ENCODE peak calls at places on chromosomes 1 and 21, in ten cellular contexts. One of them, this sample, is unnamed.

GRCh38 chr1:87888456-87888855 is 559.8 kb downstream of the LMO4 start:
- DNase-seq in C1 segment of cervical spinal cord: no peak
- DNase-seq in ecto neural progenitor cell: no peak
- DNase-seq in NCI-H748 treated with DMSO at 0.1 percent for 48 hours: no peak
- DNase-seq in esophagus squamous epithelium: no peak
- DNase-seq in AG08396: no peak
- DNase-seq in stromal cell of bone marrow: no peak
- DNase-seq in activated CD4-positive, alpha-beta T cell treated with anti-CD3 and anti-CD28 coated beads for 4 hours: no peak
- DNase-seq in stimulated activated CD8-positive, alpha-beta memory T cell treated with anti-CD3 and anti-CD28 coated beads, Interleukin-7, amount 100 ng/mL, for 1 hour: no peak
- DNase-seq in fibroblast of lung: peak; percentile 38
- DNase-seq in this sample: peak; percentile 17

GRCh38 chr21:38809170-38809878 is 3.6 kb downstream of the ETS2 start:
- DNase-seq in stromal cell of bone marrow: no peak
- DNase-seq in NCI-H748 treated with DMSO at 0.1 percent for 48 hours: no peak
- DNase-seq in activated CD4-positive, alpha-beta T cell treated with anti-CD3 and anti-CD28 coated beads for 4 hours: no peak
- DNase-seq in C1 segment of cervical spinal cord: no peak
- DNase-seq in esophagus squamous epithelium: no peak
- DNase-seq in AG08396: no peak
- DNase-seq in fibroblast of lung: no peak
- DNase-seq in stimulated activated CD8-positive, alpha-beta memory T cell treated with anti-CD3 and anti-CD28 coated beads, Interleukin-7, amount 100 ng/mL, for 1 hour: no peak
- DNase-seq in ecto neural progenitor cell: no peak
- DNase-seq in this sample: no peak

GRCh38 chr1:198904356-198904755 is 265.5 kb downstream of the PTPRC start:
- DNase-seq in activated CD4-positive, alpha-beta T cell treated with anti-CD3 and anti-CD28 coated beads for 4 hours: no peak
- DNase-seq in C1 segment of cervical spinal cord: no peak
- DNase-seq in NCI-H748 treated with DMSO at 0.1 percent for 48 hours: no peak
- DNase-seq in fibroblast of lung: peak; percentile 59
- DNase-seq in stimulated activated CD8-positive, alpha-beta memory T cell treated with anti-CD3 and anti-CD28 coated beads, Interleukin-7, amount 100 ng/mL, for 1 hour: no peak
- DNase-seq in ecto neural progenitor cell: no peak
- DNase-seq in stromal cell of bone marrow: no peak
- DNase-seq in esophagus squamous epithelium: no peak
- DNase-seq in AG08396: no peak
- DNase-seq in this sample: no peak

GRCh38 chr1:201673093-201673492 is 134.2 kb downstream of the NAV1 start:
- DNase-seq in fibroblast of lung: no peak
- DNase-seq in C1 segment of cervical spinal cord: no peak
- DNase-seq in esophagus squamous epithelium: no peak
- DNase-seq in activated CD4-positive, alpha-beta T cell treated with anti-CD3 and anti-CD28 coated beads for 4 hours: no peak
- DNase-seq in ecto neural progenitor cell: no peak
- DNase-seq in stimulated activated CD8-positive, alpha-beta memory T cell treated with anti-CD3 and anti-CD28 coated beads, Interleukin-7, amount 100 ng/mL, for 1 hour: no peak
- DNase-seq in NCI-H748 treated with DMSO at 0.1 percent for 48 hours: no peak
- DNase-seq in stromal cell of bone marrow: no peak
- DNase-seq in AG08396: no peak
- DNase-seq in this sample: no peak

GRCh38 chr1:244865028-244865371 is 657 bp upstream of the HNRNPU start:
- DNase-seq in ecto neural progenitor cell: no peak
- DNase-seq in fibroblast of lung: peak; percentile 37
- DNase-seq in stimulated activated CD8-positive, alpha-beta memory T cell treated with anti-CD3 and anti-CD28 coated beads, Interleukin-7, amount 100 ng/mL, for 1 hour: no peak
- DNase-seq in C1 segment of cervical spinal cord: peak; percentile 36
- DNase-seq in stromal cell of bone marrow: no peak
- DNase-seq in NCI-H748 treated with DMSO at 0.1 percent for 48 hours: peak; percentile 49
- DNase-seq in activated CD4-positive, alpha-beta T cell treated with anti-CD3 and anti-CD28 coated beads for 4 hours: peak; percentile 30
- DNase-seq in esophagus squamous epithelium: peak; percentile 7
- DNase-seq in AG08396: peak; percentile 9
- DNase-seq in this sample: peak; percentile 65

GRCh38 chr1:240217398-240217797 is 125.7 kb downstream of the FMN2 start:
- DNase-seq in stromal cell of bone marrow: no peak
- DNase-seq in NCI-H748 treated with DMSO at 0.1 percent for 48 hours: no peak
- DNase-seq in activated CD4-positive, alpha-beta T cell treated with anti-CD3 and anti-CD28 coated beads for 4 hours: no peak
- DNase-seq in fibroblast of lung: no peak
- DNase-seq in C1 segment of cervical spinal cord: no peak
- DNase-seq in ecto neural progenitor cell: no peak
- DNase-seq in stimulated activated CD8-positive, alpha-beta memory T cell treated with anti-CD3 and anti-CD28 coated beads, Interleukin-7, amount 100 ng/mL, for 1 hour: no peak
- DNase-seq in AG08396: no peak
- DNase-seq in esophagus squamous epithelium: no peak
- DNase-seq in this sample: no peak

GRCh38 chr1:228983661-228984060 is 248.4 kb downstream of the RHOU start:
- DNase-seq in stromal cell of bone marrow: no peak
- DNase-seq in fibroblast of lung: no peak
- DNase-seq in activated CD4-positive, alpha-beta T cell treated with anti-CD3 and anti-CD28 coated beads for 4 hours: no peak
- DNase-seq in ecto neural progenitor cell: no peak
- DNase-seq in AG08396: no peak
- DNase-seq in NCI-H748 treated with DMSO at 0.1 percent for 48 hours: no peak
- DNase-seq in esophagus squamous epithelium: no peak
- DNase-seq in C1 segment of cervical spinal cord: no peak
- DNase-seq in stimulated activated CD8-positive, alpha-beta memory T cell treated with anti-CD3 and anti-CD28 coated beads, Interleukin-7, amount 100 ng/mL, for 1 hour: no peak
- DNase-seq in this sample: no peak

GRCh38 chr1:172699695-172700094 is 40.8 kb downstream of the FASLG start:
- DNase-seq in ecto neural progenitor cell: no peak
- DNase-seq in AG08396: no peak
- DNase-seq in fibroblast of lung: peak; percentile 20
- DNase-seq in stimulated activated CD8-positive, alpha-beta memory T cell treated with anti-CD3 and anti-CD28 coated beads, Interleukin-7, amount 100 ng/mL, for 1 hour: no peak
- DNase-seq in stromal cell of bone marrow: no peak
- DNase-seq in activated CD4-positive, alpha-beta T cell treated with anti-CD3 and anti-CD28 coated beads for 4 hours: peak; percentile 30
- DNase-seq in NCI-H748 treated with DMSO at 0.1 percent for 48 hours: no peak
- DNase-seq in esophagus squamous epithelium: no peak
- DNase-seq in C1 segment of cervical spinal cord: no peak
- DNase-seq in this sample: no peak

GRCh38 chr1:93617670-93618488 is 63.8 kb downstream of the BCAR3 start:
- DNase-seq in C1 segment of cervical spinal cord: no peak
- DNase-seq in AG08396: no peak
- DNase-seq in stromal cell of bone marrow: no peak
- DNase-seq in esophagus squamous epithelium: no peak
- DNase-seq in stimulated activated CD8-positive, alpha-beta memory T cell treated with anti-CD3 and anti-CD28 coated beads, Interleukin-7, amount 100 ng/mL, for 1 hour: no peak
- DNase-seq in fibroblast of lung: no peak
- DNase-seq in NCI-H748 treated with DMSO at 0.1 percent for 48 hours: no peak
- DNase-seq in ecto neural progenitor cell: no peak
- DNase-seq in activated CD4-positive, alpha-beta T cell treated with anti-CD3 and anti-CD28 coated beads for 4 hours: no peak
- DNase-seq in this sample: no peak

GRCh38 chr1:12654004-12654567 is 10.2 kb downstream of the AADACL4 start:
- DNase-seq in AG08396: no peak
- DNase-seq in ecto neural progenitor cell: no peak
- DNase-seq in C1 segment of cervical spinal cord: no peak
- DNase-seq in esophagus squamous epithelium: no peak
- DNase-seq in activated CD4-positive, alpha-beta T cell treated with anti-CD3 and anti-CD28 coated beads for 4 hours: no peak
- DNase-seq in fibroblast of lung: peak; percentile 45
- DNase-seq in stromal cell of bone marrow: no peak
- DNase-seq in stimulated activated CD8-positive, alpha-beta memory T cell treated with anti-CD3 and anti-CD28 coated beads, Interleukin-7, amount 100 ng/mL, for 1 hour: no peak
- DNase-seq in NCI-H748 treated with DMSO at 0.1 percent for 48 hours: no peak
- DNase-seq in this sample: no peak

GRCh38 chr1:107637101-107637500 is 327.9 kb downstream of the VAV3 start:
- DNase-seq in AG08396: no peak
- DNase-seq in fibroblast of lung: peak; percentile 52
- DNase-seq in esophagus squamous epithelium: no peak
- DNase-seq in ecto neural progenitor cell: no peak
- DNase-seq in C1 segment of cervical spinal cord: no peak
- DNase-seq in NCI-H748 treated with DMSO at 0.1 percent for 48 hours: no peak
- DNase-seq in activated CD4-positive, alpha-beta T cell treated with anti-CD3 and anti-CD28 coated beads for 4 hours: no peak
- DNase-seq in stimulated activated CD8-positive, alpha-beta memory T cell treated with anti-CD3 and anti-CD28 coated beads, Interleukin-7, amount 100 ng/mL, for 1 hour: no peak
- DNase-seq in stromal cell of bone marrow: no peak
- DNase-seq in this sample: no peak

GRCh38 chr1:22638476-22639234 is 2.2 kb downstream of the C1QA start:
- DNase-seq in NCI-H748 treated with DMSO at 0.1 percent for 48 hours: no peak
- DNase-seq in stromal cell of bone marrow: no peak
- DNase-seq in fibroblast of lung: no peak
- DNase-seq in esophagus squamous epithelium: no peak
- DNase-seq in AG08396: no peak
- DNase-seq in stimulated activated CD8-positive, alpha-beta memory T cell treated with anti-CD3 and anti-CD28 coated beads, Interleukin-7, amount 100 ng/mL, for 1 hour: no peak
- DNase-seq in activated CD4-positive, alpha-beta T cell treated with anti-CD3 and anti-CD28 coated beads for 4 hours: no peak
- DNase-seq in C1 segment of cervical spinal cord: no peak
- DNase-seq in ecto neural progenitor cell: no peak
- DNase-seq in this sample: no peak

GRCh38 chr1:67053535-67053784 is 488 bp downstream of the SLC35D1 start:
- DNase-seq in AG08396: peak; percentile 82
- DNase-seq in esophagus squamous epithelium: no peak
- DNase-seq in stromal cell of bone marrow: peak; percentile 37
- DNase-seq in ecto neural progenitor cell: peak; percentile 80
- DNase-seq in C1 segment of cervical spinal cord: peak; percentile 65
- DNase-seq in stimulated activated CD8-positive, alpha-beta memory T cell treated with anti-CD3 and anti-CD28 coated beads, Interleukin-7, amount 100 ng/mL, for 1 hour: no peak
- DNase-seq in fibroblast of lung: no peak
- DNase-seq in activated CD4-positive, alpha-beta T cell treated with anti-CD3 and anti-CD28 coated beads for 4 hours: no peak
- DNase-seq in NCI-H748 treated with DMSO at 0.1 percent for 48 hours: no peak
- DNase-seq in this sample: peak; percentile 49

GRCh38 chr1:182962554-182963115 is 9.7 kb upstream of the SHCBP1L start:
- DNase-seq in fibroblast of lung: peak; percentile 89
- DNase-seq in stimulated activated CD8-positive, alpha-beta memory T cell treated with anti-CD3 and anti-CD28 coated beads, Interleukin-7, amount 100 ng/mL, for 1 hour: no peak
- DNase-seq in AG08396: peak; percentile 91
- DNase-seq in ecto neural progenitor cell: peak; percentile 76
- DNase-seq in esophagus squamous epithelium: peak; percentile 16
- DNase-seq in C1 segment of cervical spinal cord: no peak
- DNase-seq in NCI-H748 treated with DMSO at 0.1 percent for 48 hours: peak; percentile 33
- DNase-seq in activated CD4-positive, alpha-beta T cell treated with anti-CD3 and anti-CD28 coated beads for 4 hours: no peak
- DNase-seq in stromal cell of bone marrow: peak; percentile 86
- DNase-seq in this sample: peak; percentile 92

GRCh38 chr1:225418059-225418458 is 9.8 kb downstream of the LBR start:
- DNase-seq in C1 segment of cervical spinal cord: no peak
- DNase-seq in activated CD4-positive, alpha-beta T cell treated with anti-CD3 and anti-CD28 coated beads for 4 hours: no peak
- DNase-seq in esophagus squamous epithelium: no peak
- DNase-seq in ecto neural progenitor cell: no peak
- DNase-seq in stromal cell of bone marrow: no peak
- DNase-seq in stimulated activated CD8-positive, alpha-beta memory T cell treated with anti-CD3 and anti-CD28 coated beads, Interleukin-7, amount 100 ng/mL, for 1 hour: no peak
- DNase-seq in AG08396: no peak
- DNase-seq in NCI-H748 treated with DMSO at 0.1 percent for 48 hours: no peak
- DNase-seq in fibroblast of lung: no peak
- DNase-seq in this sample: no peak

GRCh38 chr1:174883361-174883760 is 116.4 kb upstream of the CACYBP start:
- DNase-seq in ecto neural progenitor cell: no peak
- DNase-seq in fibroblast of lung: peak; percentile 61
- DNase-seq in stimulated activated CD8-positive, alpha-beta memory T cell treated with anti-CD3 and anti-CD28 coated beads, Interleukin-7, amount 100 ng/mL, for 1 hour: no peak
- DNase-seq in C1 segment of cervical spinal cord: no peak
- DNase-seq in AG08396: peak; percentile 26
- DNase-seq in esophagus squamous epithelium: no peak
- DNase-seq in activated CD4-positive, alpha-beta T cell treated with anti-CD3 and anti-CD28 coated beads for 4 hours: no peak
- DNase-seq in stromal cell of bone marrow: peak; percentile 13
- DNase-seq in NCI-H748 treated with DMSO at 0.1 percent for 48 hours: no peak
- DNase-seq in this sample: peak; percentile 64

GRCh38 chr1:41102208-41102607 is 80.7 kb upstream of the SLFNL1 start:
- DNase-seq in stromal cell of bone marrow: peak; percentile 97
- DNase-seq in ecto neural progenitor cell: no peak
- DNase-seq in AG08396: peak; percentile 67
- DNase-seq in C1 segment of cervical spinal cord: no peak
- DNase-seq in esophagus squamous epithelium: no peak
- DNase-seq in stimulated activated CD8-positive, alpha-beta memory T cell treated with anti-CD3 and anti-CD28 coated beads, Interleukin-7, amount 100 ng/mL, for 1 hour: no peak
- DNase-seq in NCI-H748 treated with DMSO at 0.1 percent for 48 hours: no peak
- DNase-seq in activated CD4-positive, alpha-beta T cell treated with anti-CD3 and anti-CD28 coated beads for 4 hours: no peak
- DNase-seq in fibroblast of lung: peak; percentile 98
- DNase-seq in this sample: peak; percentile 86

GRCh38 chr1:188769181-188769580 is 1708.5 kb downstream of the BRINP3 start:
- DNase-seq in fibroblast of lung: no peak
- DNase-seq in C1 segment of cervical spinal cord: no peak
- DNase-seq in AG08396: no peak
- DNase-seq in ecto neural progenitor cell: peak; percentile 62
- DNase-seq in activated CD4-positive, alpha-beta T cell treated with anti-CD3 and anti-CD28 coated beads for 4 hours: no peak
- DNase-seq in NCI-H748 treated with DMSO at 0.1 percent for 48 hours: no peak
- DNase-seq in esophagus squamous epithelium: no peak
- DNase-seq in stromal cell of bone marrow: no peak
- DNase-seq in stimulated activated CD8-positive, alpha-beta memory T cell treated with anti-CD3 and anti-CD28 coated beads, Interleukin-7, amount 100 ng/mL, for 1 hour: no peak
- DNase-seq in this sample: no peak

GRCh38 chr1:245070836-245071615 is 83.8 kb upstream of the KIF26B start:
- DNase-seq in stimulated activated CD8-positive, alpha-beta memory T cell treated with anti-CD3 and anti-CD28 coated beads, Interleukin-7, amount 100 ng/mL, for 1 hour: no peak
- DNase-seq in activated CD4-positive, alpha-beta T cell treated with anti-CD3 and anti-CD28 coated beads for 4 hours: no peak
- DNase-seq in AG08396: no peak
- DNase-seq in esophagus squamous epithelium: no peak
- DNase-seq in C1 segment of cervical spinal cord: no peak
- DNase-seq in fibroblast of lung: no peak
- DNase-seq in ecto neural progenitor cell: no peak
- DNase-seq in stromal cell of bone marrow: no peak
- DNase-seq in NCI-H748 treated with DMSO at 0.1 percent for 48 hours: no peak
- DNase-seq in this sample: no peak

GRCh38 chr21:43611598-43612369 is 47.5 kb downstream of the HSF2BP start:
- DNase-seq in esophagus squamous epithelium: no peak
- DNase-seq in fibroblast of lung: no peak
- DNase-seq in activated CD4-positive, alpha-beta T cell treated with anti-CD3 and anti-CD28 coated beads for 4 hours: no peak
- DNase-seq in AG08396: peak; percentile 72
- DNase-seq in stromal cell of bone marrow: no peak
- DNase-seq in C1 segment of cervical spinal cord: no peak
- DNase-seq in NCI-H748 treated with DMSO at 0.1 percent for 48 hours: peak; percentile 10
- DNase-seq in stimulated activated CD8-positive, alpha-beta memory T cell treated with anti-CD3 and anti-CD28 coated beads, Interleukin-7, amount 100 ng/mL, for 1 hour: no peak
- DNase-seq in ecto neural progenitor cell: peak; percentile 76
- DNase-seq in this sample: peak; percentile 56

GRCh38 chr1:156499194-156499702 is 1.3 kb downstream of the MEF2D start:
- DNase-seq in esophagus squamous epithelium: no peak
- DNase-seq in stromal cell of bone marrow: no peak
- DNase-seq in C1 segment of cervical spinal cord: no peak
- DNase-seq in stimulated activated CD8-positive, alpha-beta memory T cell treated with anti-CD3 and anti-CD28 coated beads, Interleukin-7, amount 100 ng/mL, for 1 hour: no peak
- DNase-seq in activated CD4-positive, alpha-beta T cell treated with anti-CD3 and anti-CD28 coated beads for 4 hours: no peak
- DNase-seq in NCI-H748 treated with DMSO at 0.1 percent for 48 hours: no peak
- DNase-seq in AG08396: no peak
- DNase-seq in fibroblast of lung: no peak
- DNase-seq in ecto neural progenitor cell: no peak
- DNase-seq in this sample: no peak

GRCh38 chr1:35623832-35624231 is 17.5 kb downstream of the PSMB2 start:
- DNase-seq in C1 segment of cervical spinal cord: no peak
- DNase-seq in stromal cell of bone marrow: no peak
- DNase-seq in AG08396: no peak
- DNase-seq in ecto neural progenitor cell: no peak
- DNase-seq in fibroblast of lung: no peak
- DNase-seq in esophagus squamous epithelium: no peak
- DNase-seq in NCI-H748 treated with DMSO at 0.1 percent for 48 hours: no peak
- DNase-seq in activated CD4-positive, alpha-beta T cell treated with anti-CD3 and anti-CD28 coated beads for 4 hours: no peak
- DNase-seq in stimulated activated CD8-positive, alpha-beta memory T cell treated with anti-CD3 and anti-CD28 coated beads, Interleukin-7, amount 100 ng/mL, for 1 hour: no peak
- DNase-seq in this sample: no peak

GRCh38 chr1:229651546-229651945 is 25.5 kb downstream of the URB2 start:
- DNase-seq in stromal cell of bone marrow: no peak
- DNase-seq in stimulated activated CD8-positive, alpha-beta memory T cell treated with anti-CD3 and anti-CD28 coated beads, Interleukin-7, amount 100 ng/mL, for 1 hour: no peak
- DNase-seq in fibroblast of lung: no peak
- DNase-seq in esophagus squamous epithelium: no peak
- DNase-seq in activated CD4-positive, alpha-beta T cell treated with anti-CD3 and anti-CD28 coated beads for 4 hours: no peak
- DNase-seq in NCI-H748 treated with DMSO at 0.1 percent for 48 hours: no peak
- DNase-seq in C1 segment of cervical spinal cord: no peak
- DNase-seq in ecto neural progenitor cell: no peak
- DNase-seq in AG08396: no peak
- DNase-seq in this sample: no peak

GRCh38 chr1:24771574-24771973 is 26.3 kb downstream of the CLIC4 start:
- DNase-seq in stromal cell of bone marrow: no peak
- DNase-seq in stimulated activated CD8-positive, alpha-beta memory T cell treated with anti-CD3 and anti-CD28 coated beads, Interleukin-7, amount 100 ng/mL, for 1 hour: no peak
- DNase-seq in esophagus squamous epithelium: no peak
- DNase-seq in NCI-H748 treated with DMSO at 0.1 percent for 48 hours: no peak
- DNase-seq in AG08396: no peak
- DNase-seq in ecto neural progenitor cell: no peak
- DNase-seq in fibroblast of lung: no peak
- DNase-seq in C1 segment of cervical spinal cord: no peak
- DNase-seq in activated CD4-positive, alpha-beta T cell treated with anti-CD3 and anti-CD28 coated beads for 4 hours: no peak
- DNase-seq in this sample: no peak

GRCh38 chr1:235315735-235316134 is 12.2 kb downstream of the ARID4B start:
- DNase-seq in NCI-H748 treated with DMSO at 0.1 percent for 48 hours: no peak
- DNase-seq in C1 segment of cervical spinal cord: no peak
- DNase-seq in stromal cell of bone marrow: no peak
- DNase-seq in esophagus squamous epithelium: no peak
- DNase-seq in AG08396: no peak
- DNase-seq in fibroblast of lung: no peak
- DNase-seq in ecto neural progenitor cell: no peak
- DNase-seq in stimulated activated CD8-positive, alpha-beta memory T cell treated with anti-CD3 and anti-CD28 coated beads, Interleukin-7, amount 100 ng/mL, for 1 hour: no peak
- DNase-seq in activated CD4-positive, alpha-beta T cell treated with anti-CD3 and anti-CD28 coated beads for 4 hours: no peak
- DNase-seq in this sample: no peak

GRCh38 chr1:15342568-15342967 is 67.1 kb upstream of the EFHD2 start:
- DNase-seq in NCI-H748 treated with DMSO at 0.1 percent for 48 hours: no peak
- DNase-seq in fibroblast of lung: no peak
- DNase-seq in stromal cell of bone marrow: no peak
- DNase-seq in AG08396: no peak
- DNase-seq in C1 segment of cervical spinal cord: no peak
- DNase-seq in esophagus squamous epithelium: no peak
- DNase-seq in stimulated activated CD8-positive, alpha-beta memory T cell treated with anti-CD3 and anti-CD28 coated beads, Interleukin-7, amount 100 ng/mL, for 1 hour: no peak
- DNase-seq in activated CD4-positive, alpha-beta T cell treated with anti-CD3 and anti-CD28 coated beads for 4 hours: no peak
- DNase-seq in ecto neural progenitor cell: no peak
- DNase-seq in this sample: no peak

GRCh38 chr1:7902478-7903084 is 38.1 kb downstream of the TNFRSF9 start:
- DNase-seq in C1 segment of cervical spinal cord: peak; percentile 17
- DNase-seq in fibroblast of lung: peak; percentile 65
- DNase-seq in stimulated activated CD8-positive, alpha-beta memory T cell treated with anti-CD3 and anti-CD28 coated beads, Interleukin-7, amount 100 ng/mL, for 1 hour: no peak
- DNase-seq in esophagus squamous epithelium: no peak
- DNase-seq in ecto neural progenitor cell: peak; percentile 80
- DNase-seq in stromal cell of bone marrow: peak; percentile 54
- DNase-seq in NCI-H748 treated with DMSO at 0.1 percent for 48 hours: peak; percentile 37
- DNase-seq in activated CD4-positive, alpha-beta T cell treated with anti-CD3 and anti-CD28 coated beads for 4 hours: peak; percentile 59
- DNase-seq in AG08396: peak; percentile 86
- DNase-seq in this sample: peak; percentile 91

GRCh38 chr1:27522148-27522859 is 32.3 kb upstream of the WASF2 start:
- DNase-seq in activated CD4-positive, alpha-beta T cell treated with anti-CD3 and anti-CD28 coated beads for 4 hours: peak; percentile 53
- DNase-seq in C1 segment of cervical spinal cord: no peak
- DNase-seq in NCI-H748 treated with DMSO at 0.1 percent for 48 hours: peak; percentile 51
- DNase-seq in esophagus squamous epithelium: no peak
- DNase-seq in stimulated activated CD8-positive, alpha-beta memory T cell treated with anti-CD3 and anti-CD28 coated beads, Interleukin-7, amount 100 ng/mL, for 1 hour: no peak
- DNase-seq in ecto neural progenitor cell: no peak
- DNase-seq in fibroblast of lung: peak; percentile 55
- DNase-seq in AG08396: no peak
- DNase-seq in stromal cell of bone marrow: no peak
- DNase-seq in this sample: no peak